ENCODE peak calls at places on chromosomes 5 and 9, in eight cellular contexts. G is brain pericyte; A is stimulated activated CD8-positive, alpha-beta memory T cell treated with anti-CD3 and anti-CD28 coated beads, Interleukin-15, amount 100 ng/mL, for 24 hours; I is neuronal stem cell; V is NCI-H1930; T is fibroblast of mammary gland; K is left ventricle myocardium inferior; M is stimulated activated naive B cell treated with anti-CD40 and anti-IgM and Interleukin-4, amounts not matched to agents 10 μg/mL and 1 μg/mL and 100 μg/mL, for 72 hours. S is an unnamed sample.

GRCh38 chr9:83062011-83062652 is 810 bp downstream of the RASEF start:
- DNase-seq in G (no peak), A (no peak), I (peak; percentile 38), V (peak; percentile 18), T (peak; percentile 35), K (peak; percentile 15), M (no peak), S (peak; percentile 48)

GRCh38 chr5:31062878-31063277 is 130.6 kb upstream of the CDH6 start:
- DNase-seq in G (no peak), A (no peak), I (no peak), V (no peak), T (no peak), K (no peak), M (no peak), S (no peak)

GRCh38 chr5:88287846-88288588 is 19.4 kb upstream of the TMEM161B start:
- DNase-seq in G (no peak), A (no peak), I (no peak), V (no peak), T (no peak), K (no peak), M (no peak), S (no peak)

GRCh38 chr9:131755541-131756198 is 15.8 kb upstream of the RAPGEF1 start:
- DNase-seq in G (no peak), A (peak; percentile 64), I (peak; percentile 79), V (peak; percentile 79), T (peak; percentile 70), K (peak; percentile 78), M (peak; percentile 72), S (peak; percentile 88)

GRCh38 chr5:134637106-134637721 is 4.6 kb upstream of the SAR1B start:
- DNase-seq in G (no peak), A (no peak), I (no peak), V (no peak), T (no peak), K (no peak), M (no peak), S (no peak)

GRCh38 chr5:33231214-33231710 is 209.5 kb upstream of the TARS1 start:
- DNase-seq in G (no peak), A (no peak), I (no peak), V (no peak), T (peak; percentile 43), K (no peak), M (no peak), S (no peak)

GRCh38 chr9:33304367-33304766 is 14.1 kb downstream of the NFX1 start:
- DNase-seq in G (no peak), A (no peak), I (no peak), V (no peak), T (no peak), K (no peak), M (no peak), S (no peak)

GRCh38 chr9:111039203-111039907 is 1.1 kb upstream of the LPAR1 start:
- DNase-seq in G (no peak), A (no peak), I (no peak), V (no peak), T (no peak), K (no peak), M (no peak), S (peak; percentile 48)

GRCh38 chr9:21812415-21812814 is 10.0 kb downstream of the MTAP start:
- DNase-seq in G (no peak), A (no peak), I (no peak), V (no peak), T (peak; percentile 63), K (no peak), M (no peak), S (no peak)

GRCh38 chr5:68433921-68434879 is 218.6 kb downstream of the PIK3R1 start:
- DNase-seq in G (no peak), A (peak; percentile 73), I (no peak), V (no peak), T (peak; percentile 93), K (peak; percentile 79), M (peak; percentile 97), S (peak; percentile 51)

GRCh38 chr9:85067792-85068191 is 398.3 kb downstream of the NTRK2 start:
- DNase-seq in G (no peak), A (no peak), I (no peak), V (no peak), T (no peak), K (no peak), M (no peak), S (no peak)

GRCh38 chr5:113371788-113372196 is 63.0 kb downstream of the TSSK1B start:
- DNase-seq in G (no peak), A (no peak), I (no peak), V (no peak), T (no peak), K (no peak), M (no peak), S (no peak)

GRCh38 chr5:137836301-137836700 is 31.4 kb upstream of the MYOT start:
- DNase-seq in G (no peak), A (no peak), I (no peak), V (no peak), T (no peak), K (no peak), M (no peak), S (no peak)

GRCh38 chr5:69467442-69468225 is 25.0 kb upstream of the OCLN start:
- DNase-seq in G (no peak), A (no peak), I (no peak), V (no peak), T (peak; percentile 25), K (no peak), M (no peak), S (no peak)